ENCODE peak calls at places on chromosomes 7 and 10, in four cellular contexts. One of them, this sample, is unnamed.
A peak's percentile ranks its signal among the peaks of the same experiment; 100 is the strongest.

GRCh38 chr7:94350729-94351128 is 44.0 kb upstream of the COL1A2 start:
- DNase-seq in astrocyte: no peak
- DNase-seq in transverse colon: no peak
- DNase-seq in upper lobe of right lung: no peak
- DNase-seq in this sample: no peak

GRCh38 chr10:103451091-103451801 is 924 bp downstream of the CALHM2 start:
- DNase-seq in astrocyte: no peak
- DNase-seq in transverse colon: peak; percentile 52
- DNase-seq in upper lobe of right lung: peak; percentile 82
- DNase-seq in this sample: no peak

GRCh38 chr7:69782917-69783684 is 184.8 kb downstream of the AUTS2 start:
- DNase-seq in astrocyte: peak; percentile 65
- DNase-seq in transverse colon: peak; percentile 18
- DNase-seq in upper lobe of right lung: no peak
- DNase-seq in this sample: peak; percentile 55

GRCh38 chr10:69979177-69979576 is 73.5 kb upstream of the MACROH2A2 start:
- DNase-seq in astrocyte: no peak
- DNase-seq in transverse colon: no peak
- DNase-seq in upper lobe of right lung: no peak
- DNase-seq in this sample: no peak

GRCh38 chr7:6730343-6730633 is 23.5 kb upstream of the ZNF12 start:
- DNase-seq in astrocyte: peak; percentile 29
- DNase-seq in transverse colon: no peak
- DNase-seq in upper lobe of right lung: no peak
- DNase-seq in this sample: no peak

GRCh38 chr10:57628592-57629284 is 639.0 kb downstream of the IPMK start:
- DNase-seq in astrocyte: no peak
- DNase-seq in transverse colon: no peak
- DNase-seq in upper lobe of right lung: no peak
- DNase-seq in this sample: no peak

GRCh38 chr7:100705341-100705752 is 574 bp upstream of the POP7 start:
- DNase-seq in astrocyte: peak; percentile 39
- DNase-seq in transverse colon: peak; percentile 81
- DNase-seq in upper lobe of right lung: peak; percentile 91
- DNase-seq in this sample: peak; percentile 74

GRCh38 chr10:6054884-6055283 is 7.3 kb downstream of the IL2RA start:
- DNase-seq in astrocyte: no peak
- DNase-seq in transverse colon: no peak
- DNase-seq in upper lobe of right lung: no peak
- DNase-seq in this sample: no peak

GRCh38 chr10:8369666-8370065 is 315.2 kb downstream of the GATA3 start:
- DNase-seq in astrocyte: peak; percentile 83
- DNase-seq in transverse colon: no peak
- DNase-seq in upper lobe of right lung: no peak
- DNase-seq in this sample: no peak

GRCh38 chr10:13317474-13317873 is 17.6 kb upstream of the PHYH start:
- DNase-seq in astrocyte: no peak
- DNase-seq in transverse colon: no peak
- DNase-seq in upper lobe of right lung: no peak
- DNase-seq in this sample: no peak

GRCh38 chr7:152341039-152341913 is 94.5 kb downstream of the KMT2C start:
- DNase-seq in astrocyte: peak; percentile 52
- DNase-seq in transverse colon: no peak
- DNase-seq in upper lobe of right lung: no peak
- DNase-seq in this sample: peak; percentile 62

GRCh38 chr7:152341914-152342236 is 93.9 kb downstream of the KMT2C start:
- DNase-seq in astrocyte: no peak
- DNase-seq in transverse colon: no peak
- DNase-seq in upper lobe of right lung: no peak
- DNase-seq in this sample: no peak

GRCh38 chr7:152342796-152343195 is 93.0 kb downstream of the KMT2C start:
- DNase-seq in astrocyte: no peak
- DNase-seq in transverse colon: no peak
- DNase-seq in upper lobe of right lung: no peak
- DNase-seq in this sample: no peak

GRCh38 chr7:152347888-152348287 is 87.9 kb downstream of the KMT2C start:
- DNase-seq in astrocyte: no peak
- DNase-seq in transverse colon: no peak
- DNase-seq in upper lobe of right lung: no peak
- DNase-seq in this sample: no peak

GRCh38 chr7:152344253-152344652 is 91.5 kb downstream of the KMT2C start:
- DNase-seq in astrocyte: no peak
- DNase-seq in transverse colon: no peak
- DNase-seq in upper lobe of right lung: no peak
- DNase-seq in this sample: no peak
- H3K27ac ChIP-seq in astrocyte: no peak overlapping the region
- H3K27ac ChIP-seq in transverse colon: no peak overlapping the region
- H3K27ac ChIP-seq in upper lobe of right lung: no peak overlapping the region
- H3K27ac ChIP-seq in this sample: no peak overlapping the region

GRCh38 chr7:147492621-147493020 is 1097.9 kb upstream of the C7orf33 start:
- DNase-seq in astrocyte: peak; percentile 49
- DNase-seq in transverse colon: no peak
- DNase-seq in upper lobe of right lung: no peak
- DNase-seq in this sample: no peak
- H3K9me3 ChIP-seq in astrocyte: no peaks in the 10 kb centered on the region
- H3K9me3 ChIP-seq in transverse colon: no peaks in the 10 kb centered on the region
- H3K9me3 ChIP-seq in upper lobe of right lung: no peaks in the 10 kb centered on the region
- H3K9me3 ChIP-seq in this sample: no peaks in the 10 kb centered on the region

GRCh38 chr7:16921151-16921550 is 39.4 kb upstream of the AGR3 start:
- DNase-seq in astrocyte: no peak
- DNase-seq in transverse colon: no peak
- DNase-seq in upper lobe of right lung: no peak
- DNase-seq in this sample: no peak
- H3K4me1 ChIP-seq in astrocyte: peaks cover 14% of the 10 kb centered on the region
- H3K4me1 ChIP-seq in transverse colon: no peaks in the 10 kb centered on the region
- H3K4me1 ChIP-seq in upper lobe of right lung: no peaks in the 10 kb centered on the region
- H3K4me1 ChIP-seq in this sample: peaks cover 14% of the 10 kb centered on the region

DNA sequence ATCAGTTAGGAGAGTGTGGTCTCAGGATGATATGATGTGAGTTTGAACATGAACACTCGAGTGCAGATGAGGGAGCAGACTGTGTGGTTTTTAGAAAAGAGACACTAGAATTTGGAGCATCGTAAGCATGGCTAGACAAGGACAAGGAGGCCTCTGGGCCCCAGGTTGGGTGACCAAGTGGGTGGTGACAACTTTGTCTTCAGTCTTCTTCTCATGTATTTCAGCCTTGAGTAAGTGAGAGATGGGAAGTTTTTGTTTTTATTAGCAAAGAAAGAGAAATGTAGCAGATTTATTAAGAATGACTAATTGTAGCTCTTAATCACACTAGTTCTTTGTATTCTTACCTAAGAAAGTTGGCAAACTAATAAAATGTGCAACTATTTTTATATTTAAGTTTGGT is 16.3 kb downstream of the TES start:
- DNase-seq in astrocyte: no peak
- DNase-seq in transverse colon: no peak
- DNase-seq in upper lobe of right lung: no peak
- DNase-seq in this sample: no peak
- H3K27ac ChIP-seq in astrocyte: peak overlapping the region; percentile 52
- H3K27ac ChIP-seq in transverse colon: peak overlapping the region; percentile 47
- H3K27ac ChIP-seq in upper lobe of right lung: no peak overlapping the region
- H3K27ac ChIP-seq in this sample: no peak overlapping the region

GRCh38 chr7:159159731-159160130 is 15.1 kb upstream of the VIPR2 start:
- DNase-seq in astrocyte: no peak
- DNase-seq in transverse colon: no peak
- DNase-seq in upper lobe of right lung: no peak
- DNase-seq in this sample: no peak

GRCh38 chr7:159157714-159158113 is 13.0 kb upstream of the VIPR2 start:
- DNase-seq in astrocyte: no peak
- DNase-seq in transverse colon: no peak
- DNase-seq in upper lobe of right lung: no peak
- DNase-seq in this sample: no peak

GRCh38 chr7:159158125-159158887 is 13.6 kb upstream of the VIPR2 start:
- DNase-seq in astrocyte: no peak
- DNase-seq in transverse colon: no peak
- DNase-seq in upper lobe of right lung: no peak
- DNase-seq in this sample: no peak

GRCh38 chr7:159160450-159160849 is 15.8 kb upstream of the VIPR2 start:
- DNase-seq in astrocyte: no peak
- DNase-seq in transverse colon: no peak
- DNase-seq in upper lobe of right lung: no peak
- DNase-seq in this sample: no peak

GRCh38 chr7:159158888-159159405 is 14.3 kb upstream of the VIPR2 start:
- DNase-seq in astrocyte: no peak
- DNase-seq in transverse colon: no peak
- DNase-seq in upper lobe of right lung: no peak
- DNase-seq in this sample: no peak
- H3K9me3 ChIP-seq in astrocyte: peaks cover 3% of the 10 kb centered on the region
- H3K9me3 ChIP-seq in transverse colon: no peaks in the 10 kb centered on the region
- H3K9me3 ChIP-seq in upper lobe of right lung: no peaks in the 10 kb centered on the region
- H3K9me3 ChIP-seq in this sample: no peaks in the 10 kb centered on the region

GRCh38 chr7:106870528-106870927 is 5.4 kb downstream of the PIK3CG start:
- DNase-seq in astrocyte: no peak
- DNase-seq in transverse colon: no peak
- DNase-seq in upper lobe of right lung: no peak
- DNase-seq in this sample: no peak
- H3K4me1 ChIP-seq in astrocyte: no peaks in the 10 kb centered on the region
- H3K4me1 ChIP-seq in transverse colon: no peaks in the 10 kb centered on the region
- H3K4me1 ChIP-seq in upper lobe of right lung: no peaks in the 10 kb centered on the region
- H3K4me1 ChIP-seq in this sample: no peaks in the 10 kb centered on the region

GRCh38 chr7:99097730-99098129 is 46.2 kb downstream of the SMURF1 start:
- DNase-seq in astrocyte: no peak
- DNase-seq in transverse colon: no peak
- DNase-seq in upper lobe of right lung: no peak
- DNase-seq in this sample: no peak
- H3K27ac ChIP-seq in astrocyte: no peak overlapping the region
- H3K27ac ChIP-seq in transverse colon: peak overlapping the region; percentile 66
- H3K27ac ChIP-seq in upper lobe of right lung: no peak overlapping the region
- H3K27ac ChIP-seq in this sample: no peak overlapping the region